ENCODE peak calls at places on chromosomes 4 and X, in nine cellular contexts. One of them, this sample, is unnamed.

GRCh38 chr4:3485011-3485881 is 22.1 kb downstream of the DOK7 start:
- DNase-seq in cardiac muscle cell: no peak
- DNase-seq in pancreas: no peak
- DNase-seq in T-helper 2 cell: no peak
- DNase-seq in B cell: peak; percentile 88
- DNase-seq in GM04504: no peak
- DNase-seq in activated CD8-positive, alpha-beta T cell treated with anti-CD3 and anti-CD28 coated beads for 36 hours: peak; percentile 28
- DNase-seq in left cardiac atrium: no peak
- DNase-seq in upper lobe of right lung: no peak
- DNase-seq in this sample: no peak

GRCh38 chr4:147683172-147683571 is 791 bp downstream of the PRMT9 start:
- DNase-seq in upper lobe of right lung: no peak
- DNase-seq in GM04504: no peak
- DNase-seq in cardiac muscle cell: peak; percentile 36
- DNase-seq in pancreas: peak; percentile 22
- DNase-seq in B cell: peak; percentile 34
- DNase-seq in T-helper 2 cell: no peak
- DNase-seq in activated CD8-positive, alpha-beta T cell treated with anti-CD3 and anti-CD28 coated beads for 36 hours: peak; percentile 23
- DNase-seq in left cardiac atrium: no peak
- DNase-seq in this sample: peak; percentile 47

GRCh38 chrX:40267334-40268118 is 169.8 kb upstream of the BCOR start:
- DNase-seq in cardiac muscle cell: no peak
- DNase-seq in GM04504: no peak
- DNase-seq in upper lobe of right lung: peak; percentile 58
- DNase-seq in left cardiac atrium: peak; percentile 38
- DNase-seq in pancreas: no peak
- DNase-seq in B cell: peak; percentile 16
- DNase-seq in T-helper 2 cell: no peak
- DNase-seq in activated CD8-positive, alpha-beta T cell treated with anti-CD3 and anti-CD28 coated beads for 36 hours: no peak
- DNase-seq in this sample: no peak

GRCh38 chrX:47936224-47936939 is 67.4 kb downstream of the ZNF182 start:
- DNase-seq in left cardiac atrium: no peak
- DNase-seq in GM04504: no peak
- DNase-seq in pancreas: no peak
- DNase-seq in activated CD8-positive, alpha-beta T cell treated with anti-CD3 and anti-CD28 coated beads for 36 hours: peak; percentile 47
- DNase-seq in B cell: peak; percentile 57
- DNase-seq in T-helper 2 cell: no peak
- DNase-seq in cardiac muscle cell: peak; percentile 25
- DNase-seq in upper lobe of right lung: no peak
- DNase-seq in this sample: peak; percentile 41

GRCh38 chrX:30414144-30414543 is 105.0 kb upstream of the NR0B1 start:
- DNase-seq in activated CD8-positive, alpha-beta T cell treated with anti-CD3 and anti-CD28 coated beads for 36 hours: no peak
- DNase-seq in left cardiac atrium: no peak
- DNase-seq in pancreas: no peak
- DNase-seq in upper lobe of right lung: no peak
- DNase-seq in T-helper 2 cell: no peak
- DNase-seq in GM04504: no peak
- DNase-seq in B cell: no peak
- DNase-seq in cardiac muscle cell: no peak
- DNase-seq in this sample: no peak

GRCh38 chr4:7224878-7225533 is 32.7 kb downstream of the SORCS2 start:
- DNase-seq in left cardiac atrium: no peak
- DNase-seq in activated CD8-positive, alpha-beta T cell treated with anti-CD3 and anti-CD28 coated beads for 36 hours: no peak
- DNase-seq in pancreas: no peak
- DNase-seq in T-helper 2 cell: no peak
- DNase-seq in GM04504: no peak
- DNase-seq in upper lobe of right lung: no peak
- DNase-seq in cardiac muscle cell: no peak
- DNase-seq in B cell: no peak
- DNase-seq in this sample: no peak

GRCh38 chrX:99820197-99820596 is 589.9 kb downstream of the PCDH19 start:
- DNase-seq in pancreas: no peak
- DNase-seq in T-helper 2 cell: no peak
- DNase-seq in GM04504: no peak
- DNase-seq in cardiac muscle cell: no peak
- DNase-seq in upper lobe of right lung: no peak
- DNase-seq in left cardiac atrium: no peak
- DNase-seq in B cell: no peak
- DNase-seq in activated CD8-positive, alpha-beta T cell treated with anti-CD3 and anti-CD28 coated beads for 36 hours: no peak
- DNase-seq in this sample: no peak

GRCh38 chr4:142500966-142501365 is 345.1 kb downstream of the INPP4B start:
- DNase-seq in T-helper 2 cell: no peak
- DNase-seq in B cell: no peak
- DNase-seq in pancreas: peak; percentile 16
- DNase-seq in GM04504: no peak
- DNase-seq in left cardiac atrium: no peak
- DNase-seq in activated CD8-positive, alpha-beta T cell treated with anti-CD3 and anti-CD28 coated beads for 36 hours: no peak
- DNase-seq in upper lobe of right lung: no peak
- DNase-seq in cardiac muscle cell: no peak
- DNase-seq in this sample: no peak

GRCh38 chrX:7574325-7574724 is 268.6 kb upstream of the VCX start:
- DNase-seq in T-helper 2 cell: no peak
- DNase-seq in GM04504: no peak
- DNase-seq in cardiac muscle cell: no peak
- DNase-seq in upper lobe of right lung: no peak
- DNase-seq in activated CD8-positive, alpha-beta T cell treated with anti-CD3 and anti-CD28 coated beads for 36 hours: no peak
- DNase-seq in B cell: no peak
- DNase-seq in left cardiac atrium: no peak
- DNase-seq in pancreas: no peak
- DNase-seq in this sample: no peak

GRCh38 chrX:70079870-70080269 is 17.6 kb downstream of the OTUD6A start:
- DNase-seq in T-helper 2 cell: no peak
- DNase-seq in B cell: no peak
- DNase-seq in pancreas: no peak
- DNase-seq in left cardiac atrium: no peak
- DNase-seq in GM04504: no peak
- DNase-seq in cardiac muscle cell: peak; percentile 14
- DNase-seq in activated CD8-positive, alpha-beta T cell treated with anti-CD3 and anti-CD28 coated beads for 36 hours: no peak
- DNase-seq in upper lobe of right lung: no peak
- DNase-seq in this sample: no peak

GRCh38 chr4:3227878-3228675 is 20.9 kb upstream of the MSANTD1 start:
- DNase-seq in left cardiac atrium: no peak
- DNase-seq in B cell: no peak
- DNase-seq in pancreas: no peak
- DNase-seq in upper lobe of right lung: peak; percentile 58
- DNase-seq in cardiac muscle cell: no peak
- DNase-seq in activated CD8-positive, alpha-beta T cell treated with anti-CD3 and anti-CD28 coated beads for 36 hours: no peak
- DNase-seq in GM04504: no peak
- DNase-seq in T-helper 2 cell: no peak
- DNase-seq in this sample: no peak

GRCh38 chr4:1376841-1377605 is 29.2 kb downstream of the NKX1-1 start:
- DNase-seq in T-helper 2 cell: no peak
- DNase-seq in left cardiac atrium: peak; percentile 20
- DNase-seq in upper lobe of right lung: peak; percentile 56
- DNase-seq in cardiac muscle cell: no peak
- DNase-seq in activated CD8-positive, alpha-beta T cell treated with anti-CD3 and anti-CD28 coated beads for 36 hours: no peak
- DNase-seq in B cell: no peak
- DNase-seq in pancreas: no peak
- DNase-seq in GM04504: no peak
- DNase-seq in this sample: no peak

GRCh38 chr4:3475041-3475712 is 12.1 kb downstream of the DOK7 start:
- DNase-seq in T-helper 2 cell: no peak
- DNase-seq in pancreas: no peak
- DNase-seq in upper lobe of right lung: no peak
- DNase-seq in activated CD8-positive, alpha-beta T cell treated with anti-CD3 and anti-CD28 coated beads for 36 hours: no peak
- DNase-seq in left cardiac atrium: no peak
- DNase-seq in GM04504: no peak
- DNase-seq in cardiac muscle cell: no peak
- DNase-seq in B cell: no peak
- DNase-seq in this sample: no peak

GRCh38 chr4:76665139-76665538 is 230.1 kb downstream of the SHROOM3 start:
- DNase-seq in left cardiac atrium: no peak
- DNase-seq in cardiac muscle cell: no peak
- DNase-seq in upper lobe of right lung: no peak
- DNase-seq in GM04504: no peak
- DNase-seq in activated CD8-positive, alpha-beta T cell treated with anti-CD3 and anti-CD28 coated beads for 36 hours: no peak
- DNase-seq in T-helper 2 cell: no peak
- DNase-seq in pancreas: peak; percentile 66
- DNase-seq in B cell: no peak
- DNase-seq in this sample: no peak

This sample was measured in erythroblast.